ENCODE peak calls at places on chromosome 6, in eight cellular contexts. A, D, I, M, T, W, L and Y are unnamed samples. For H3K9me3, the result is how much of the 10 kb centered on the place peaks cover.

GRCh38 chr6:164195605-164196004 is 781.1 kb downstream of the QKI start:
- DNase-seq in A (no peak), D (no peak), I (no peak), M (no peak), T (no peak), W (peak), L (no peak), Y (no peak)

GRCh38 chr6:145445674-145446073 is 289.6 kb downstream of the EPM2A start:
- DNase-seq in A (no peak), D (no peak), I (no peak), M (no peak), T (no peak), W (no peak), L (no peak), Y (no peak)

GRCh38 chr6:53151676-53152075 is 3.0 kb upstream of the GCM1 start:
- DNase-seq in A (no peak), D (no peak), I (no peak), M (no peak), T (no peak), W (no peak), L (no peak), Y (no peak)

GRCh38 chr6:19803331-19804330 is 33.5 kb upstream of the ID4 start:
- DNase-seq in A (no peak), D (no peak), I (no peak), M (no peak), T (no peak), W (no peak), L (no peak), Y (no peak)

GRCh38 chr6:25242567-25242966 is 36.6 kb upstream of the CARMIL1 start:
- DNase-seq in A (no peak), D (no peak), I (no peak), M (no peak), T (no peak), W (no peak), L (no peak), Y (no peak)

GRCh38 chr6:36040958-36041357 is 13.3 kb downstream of the MAPK14 start:
- DNase-seq in A (no peak), D (no peak), I (no peak), M (no peak), T (no peak), W (no peak), L (no peak), Y (no peak)

GRCh38 chr6:20674664-20675063 is 140.4 kb downstream of the CDKAL1 start:
- DNase-seq in A (no peak), D (no peak), I (no peak), M (no peak), T (no peak), W (no peak), L (no peak), Y (no peak)

GRCh38 chr6:37499433-37500293 is at the start of gene CCDC167:
- DNase-seq in A (peak), D (peak), I (peak), M (peak), T (peak), W (peak), L (peak), Y (peak)

GRCh38 chr6:90454835-90455427 is 131.9 kb downstream of the MAP3K7 start:
- DNase-seq in A (no peak), D (no peak), I (no peak), M (no peak), T (no peak), W (no peak), L (no peak), Y (no peak)

GRCh38 chr6:26338810-26339209 is 26.2 kb upstream of the BTN3A2 start:
- DNase-seq in A (no peak), D (no peak), I (no peak), M (no peak), T (no peak), W (no peak), L (no peak), Y (no peak)

GRCh38 chr6:74735304-74735703 is 470.5 kb downstream of the COL12A1 start:
- DNase-seq in A (no peak), D (no peak), I (no peak), M (no peak), T (peak), W (no peak), L (no peak), Y (no peak)

GRCh38 chr6:12483712-12484111 is 193.6 kb downstream of the EDN1 start:
- DNase-seq in A (peak), D (no peak), I (no peak), M (no peak), T (no peak), W (no peak), L (no peak), Y (no peak)

GRCh38 chr6:151730496-151730870 is 77.0 kb upstream of the ESR1 start:
- DNase-seq in A (no peak), D (no peak), I (no peak), M (no peak), T (no peak), W (no peak), L (no peak), Y (no peak)

GRCh38 chr6:36442083-36442670 is 477 bp downstream of the PXT1 start:
- DNase-seq in A (no peak), D (no peak), I (no peak), M (no peak), T (no peak), W (no peak), L (no peak), Y (no peak)

GRCh38 chr6:166772518-166772917 is 145.5 kb upstream of the RPS6KA2 start:
- DNase-seq in A (no peak), D (no peak), I (no peak), M (no peak), T (no peak), W (no peak), L (no peak), Y (no peak)

GRCh38 chr6:152176219-152176745 is 368.8 kb downstream of the ESR1 start:
- DNase-seq in A (no peak), D (no peak), I (no peak), M (no peak), T (no peak), W (no peak), L (no peak), Y (no peak)

GRCh38 chr6:25088513-25088912 is 152.8 kb upstream of the RIPOR2 start:
- DNase-seq in A (no peak), D (no peak), I (no peak), M (no peak), T (no peak), W (no peak), L (no peak), Y (no peak)

GRCh38 chr6:22668717-22669116 is 99.4 kb downstream of the HDGFL1 start:
- DNase-seq in A (no peak), D (no peak), I (no peak), M (no peak), T (no peak), W (no peak), L (no peak), Y (no peak)

GRCh38 chr6:22666021-22666420 is 96.7 kb downstream of the HDGFL1 start:
- DNase-seq in A (no peak), D (no peak), I (no peak), M (no peak), T (no peak), W (no peak), L (no peak), Y (no peak)

GRCh38 chr6:22664968-22665367 is 95.6 kb downstream of the HDGFL1 start:
- DNase-seq in A (no peak), D (no peak), I (no peak), M (no peak), T (no peak), W (no peak), L (no peak), Y (no peak)

GRCh38 chr6:22667855-22668254 is 98.5 kb downstream of the HDGFL1 start:
- DNase-seq in A (no peak), D (no peak), I (no peak), M (no peak), T (no peak), W (no peak), L (no peak), Y (no peak)

DNA sequence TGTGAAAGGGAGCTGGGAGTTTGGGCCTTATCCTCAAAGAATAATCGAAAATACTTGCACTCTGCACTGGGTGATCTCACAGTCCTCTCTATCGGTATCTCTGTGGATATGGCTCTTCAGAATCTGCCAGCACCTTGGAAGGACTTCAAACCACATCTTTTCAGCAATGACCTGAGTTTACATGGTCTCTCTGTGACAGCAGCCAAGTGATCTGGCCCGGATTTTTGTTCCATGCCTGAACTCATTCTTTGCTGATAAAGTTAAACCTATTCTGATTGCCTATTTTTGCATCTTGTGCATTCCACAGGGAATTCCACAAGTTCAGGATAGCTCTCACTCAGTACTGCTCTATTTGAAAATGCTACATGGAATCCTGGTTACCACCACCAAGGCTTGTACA is 98.9 kb downstream of the HDGFL1 start:
- DNase-seq in A (no peak), D (no peak), I (no peak), M (no peak), T (no peak), W (peak), L (no peak), Y (no peak)
- H3K9me3 ChIP-seq in A (under half), D (under half), I (under half), M (under half), T (under half), W (under half), L (under half), Y (under half)

GRCh38 chr6:168377856-168378832 is 58.6 kb upstream of the DACT2 start:
- DNase-seq in A (no peak), D (no peak), I (no peak), M (no peak), T (no peak), W (no peak), L (peak), Y (no peak)

GRCh38 chr6:168376120-168376519 is 56.5 kb upstream of the DACT2 start:
- DNase-seq in A (no peak), D (no peak), I (no peak), M (no peak), T (no peak), W (no peak), L (peak), Y (no peak)

GRCh38 chr6:168376811-168377480 is 57.4 kb upstream of the DACT2 start:
- DNase-seq in A (no peak), D (no peak), I (no peak), M (no peak), T (no peak), W (no peak), L (peak), Y (no peak)

GRCh38 chr6:168374541-168375071 is 55.0 kb upstream of the DACT2 start:
- DNase-seq in A (no peak), D (no peak), I (no peak), M (no peak), T (no peak), W (no peak), L (no peak), Y (no peak)

DNA sequence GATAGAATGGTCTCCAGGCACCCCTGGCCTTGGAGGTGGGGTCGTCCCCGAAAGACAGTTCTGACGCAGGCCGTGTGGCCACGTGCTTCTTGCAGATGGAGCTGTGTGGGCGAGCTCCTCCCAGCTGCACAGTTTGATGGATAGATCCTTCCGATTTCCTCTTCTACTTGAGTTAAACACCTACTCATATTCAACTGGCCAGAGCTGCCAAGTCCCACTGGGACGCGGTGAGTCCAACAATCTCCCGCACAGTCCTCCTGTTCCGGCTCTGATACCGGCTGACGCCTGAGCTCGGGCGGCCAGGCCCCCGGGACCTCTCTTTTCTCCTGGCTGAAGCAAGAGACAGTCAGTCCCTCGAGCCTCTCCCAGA is 57.9 kb upstream of the DACT2 start:
- DNase-seq in A (peak), D (no peak), I (no peak), M (peak), T (peak), W (peak), L (peak), Y (no peak)
- H3K9me3 ChIP-seq in A (under half), D (under half), I (under half), M (under half), T (under half), W (under half), L (under half), Y (under half)

DNA sequence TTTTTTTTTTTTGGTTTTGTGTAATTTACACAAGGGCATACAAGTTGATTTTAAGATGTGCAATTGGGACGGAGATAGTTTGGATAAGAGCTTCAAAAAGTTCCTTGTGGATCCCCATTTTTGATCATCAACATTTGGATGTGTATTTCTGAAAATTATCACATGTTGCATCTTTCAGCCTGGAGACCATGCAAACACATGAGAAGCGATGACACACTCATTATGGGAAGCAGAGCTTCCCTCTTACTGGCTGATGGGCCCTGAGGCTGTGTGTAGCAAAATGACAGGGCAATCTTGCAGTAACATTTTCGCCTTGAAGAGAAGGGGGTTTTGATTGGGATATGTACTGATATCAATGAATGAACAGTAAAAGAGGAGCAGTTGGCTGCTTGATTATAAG is 22.0 kb upstream of the RIPK1 start:
- DNase-seq in A (no peak), D (no peak), I (no peak), M (no peak), T (no peak), W (no peak), L (no peak), Y (no peak)
- H3K9me3 ChIP-seq in A (under half), D (under half), I (under half), M (under half), T (under half), W (under half), L (under half), Y (under half)

GRCh38 chr6:123091091-123091895 is 95.3 kb downstream of the CLVS2 start:
- DNase-seq in A (peak), D (no peak), I (no peak), M (peak), T (peak), W (no peak), L (no peak), Y (no peak)
- H3K9me3 ChIP-seq in A (under half), D (under half), I (under half), M (under half), T (under half), W (under half), L (under half), Y (under half)

GRCh38 chr6:28810655-28811053 is 113.1 kb downstream of the TRIM27 start:
- DNase-seq in A (no peak), D (no peak), I (no peak), M (no peak), T (no peak), W (no peak), L (no peak), Y (no peak)
- H3K9me3 ChIP-seq in A (under half), D (under half), I (under half), M (under half), T (under half), W (under half), L (under half), Y (under half)

GRCh38 chr6:168124161-168124560 is 45.1 kb upstream of the FRMD1 start:
- DNase-seq in A (no peak), D (no peak), I (no peak), M (no peak), T (no peak), W (no peak), L (no peak), Y (no peak)

GRCh38 chr6:168124921-168125320 is 45.9 kb upstream of the FRMD1 start:
- DNase-seq in A (no peak), D (no peak), I (peak), M (peak), T (peak), W (no peak), L (peak), Y (no peak)

GRCh38 chr6:168122521-168122920 is 43.5 kb upstream of the FRMD1 start:
- DNase-seq in A (no peak), D (no peak), I (no peak), M (no peak), T (no peak), W (no peak), L (peak), Y (no peak)

GRCh38 chr6:168122011-168122410 is 43.0 kb upstream of the FRMD1 start:
- DNase-seq in A (no peak), D (no peak), I (no peak), M (no peak), T (no peak), W (no peak), L (no peak), Y (no peak)

DNA sequence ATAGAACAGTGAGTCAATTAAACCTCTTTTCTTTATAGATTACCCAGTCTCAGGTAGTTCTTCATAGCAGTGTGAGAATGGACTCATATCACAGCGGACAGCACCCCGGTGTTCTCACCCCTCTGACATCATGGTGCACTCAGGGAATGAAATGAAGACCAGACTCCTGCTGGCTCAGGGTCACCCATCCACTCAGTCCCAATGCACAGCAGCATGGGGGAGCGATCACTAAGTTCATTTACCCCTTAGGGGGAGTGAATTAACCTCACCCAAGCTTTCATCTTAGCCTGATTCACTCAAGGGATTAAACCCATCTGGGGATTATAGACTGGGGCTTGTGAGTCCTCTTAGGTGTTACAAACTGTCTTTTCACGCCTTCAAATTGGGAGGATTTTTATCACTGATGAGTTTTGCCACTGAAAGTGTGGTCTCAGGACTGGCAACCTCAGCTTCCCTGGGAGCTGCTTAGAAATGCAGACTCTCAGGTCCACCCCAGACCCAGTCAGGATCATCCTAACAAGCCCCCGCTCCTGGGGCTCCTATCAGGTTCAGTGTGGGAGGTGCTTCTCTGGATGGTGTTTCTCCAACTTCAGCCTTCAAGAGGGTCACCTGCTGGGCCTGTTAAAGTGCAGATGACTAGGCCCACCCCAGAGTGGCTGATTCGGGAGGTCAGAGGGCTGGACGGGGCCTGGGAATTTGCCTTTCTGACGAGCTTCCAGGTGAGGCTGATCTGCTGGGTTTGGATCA is 44.3 kb upstream of the FRMD1 start:
- DNase-seq in A (no peak), D (no peak), I (no peak), M (peak), T (peak), W (no peak), L (no peak), Y (no peak)
- H3K9me3 ChIP-seq in A (under half), D (under half), I (under half), M (under half), T (under half), W (under half), L (under half), Y (under half)